ENCODE peak calls at places on chromosomes 5 and 9, in nine cellular contexts. E is Calu3, U is lower leg skin, N is AG04449, Z is ovary, Y is neural crest cell, M is cardiac muscle cell, L is AG09319, Q is SK-N-SH. H is an unnamed sample.

GRCh38 chr5:85545129-85545528 is 1072.6 kb upstream of the COX7C start:
- DNase-seq in E (no peak), U (no peak), N (no peak), Z (no peak), Y (no peak), M (no peak), L (no peak), Q (no peak), H (no peak)

GRCh38 chr5:115179959-115180709 is 10.4 kb upstream of the TRIM36 start:
- DNase-seq in E (peak; percentile 38), U (no peak), N (no peak), Z (peak; percentile 44), Y (peak; percentile 70), M (peak; percentile 70), L (no peak), Q (peak; percentile 94), H (peak; percentile 69)

GRCh38 chr9:114207034-114207815 is 51.9 kb downstream of the COL27A1 start:
- DNase-seq in E (no peak), U (no peak), N (no peak), Z (peak; percentile 41), Y (no peak), M (peak; percentile 79), L (no peak), Q (no peak), H (no peak)

GRCh38 chr9:83959061-83959460 is 21.0 kb downstream of the HNRNPK start:
- DNase-seq in E (no peak), U (no peak), N (peak; percentile 40), Z (peak; percentile 22), Y (no peak), M (no peak), L (peak; percentile 90), Q (no peak), H (no peak)

GRCh38 chr5:79653843-79654242 is 35.8 kb upstream of the CMYA5 start:
- DNase-seq in E (no peak), U (no peak), N (no peak), Z (no peak), Y (no peak), M (no peak), L (no peak), Q (no peak), H (no peak)

GRCh38 chr9:110340306-110340705 is 2.6 kb upstream of the TXNDC8 start:
- DNase-seq in E (peak; percentile 2), U (no peak), N (no peak), Z (no peak), Y (no peak), M (peak; percentile 21), L (no peak), Q (no peak), H (peak; percentile 4)

GRCh38 chr5:126198509-126198908 is 224.7 kb upstream of the GRAMD2B start:
- DNase-seq in E (no peak), U (no peak), N (no peak), Z (no peak), Y (no peak), M (no peak), L (no peak), Q (no peak), H (no peak)

GRCh38 chr5:72282878-72283277 is 37.2 kb downstream of the MRPS27 start:
- DNase-seq in E (no peak), U (no peak), N (no peak), Z (no peak), Y (no peak), M (no peak), L (no peak), Q (peak; percentile 15), H (no peak)

GRCh38 chr5:84603557-84604185 is 219.0 kb upstream of the EDIL3 start:
- DNase-seq in E (no peak), U (peak; percentile 49), N (peak; percentile 82), Z (no peak), Y (no peak), M (no peak), L (peak; percentile 69), Q (no peak), H (no peak)

GRCh38 chr5:123875444-123876264 is 363.7 kb downstream of the CSNK1G3 start:
- DNase-seq in E (peak; percentile 43), U (no peak), N (no peak), Z (no peak), Y (peak; percentile 47), M (peak; percentile 84), L (no peak), Q (no peak), H (peak; percentile 27)

GRCh38 chr9:89463986-89464901 is 33.7 kb downstream of the SEMA4D start:
- DNase-seq in E (no peak), U (no peak), N (no peak), Z (no peak), Y (no peak), M (no peak), L (no peak), Q (no peak), H (no peak)

GRCh38 chr5:139193928-139194327 is 4.2 kb downstream of the SIL1 start:
- DNase-seq in E (no peak), U (no peak), N (no peak), Z (no peak), Y (no peak), M (no peak), L (no peak), Q (no peak), H (no peak)
- TF ChIP-seq CTCF in E (peak; percentile 28), U (no peak), N (no peak), Z (no peak), Y (peak; percentile 47), M (peak; percentile 23), L (no peak), Q (peak; percentile 31), H (peak; percentile 50)

GRCh38 chr9:72460342-72461312 is 60.8 kb upstream of the TMC1 start:
- DNase-seq in E (no peak), U (no peak), N (no peak), Z (no peak), Y (no peak), M (no peak), L (no peak), Q (no peak), H (no peak)

GRCh38 chr9:72459308-72459707 is 62.1 kb upstream of the TMC1 start:
- DNase-seq in E (no peak), U (no peak), N (no peak), Z (no peak), Y (peak; percentile 22), M (no peak), L (no peak), Q (no peak), H (no peak)

GRCh38 chr9:72464819-72465218 is 56.6 kb upstream of the TMC1 start:
- DNase-seq in E (no peak), U (no peak), N (no peak), Z (no peak), Y (no peak), M (no peak), L (no peak), Q (no peak), H (no peak)

GRCh38 chr9:72465602-72466001 is 55.8 kb upstream of the TMC1 start:
- DNase-seq in E (no peak), U (no peak), N (no peak), Z (no peak), Y (no peak), M (no peak), L (no peak), Q (no peak), H (no peak)

DNA sequence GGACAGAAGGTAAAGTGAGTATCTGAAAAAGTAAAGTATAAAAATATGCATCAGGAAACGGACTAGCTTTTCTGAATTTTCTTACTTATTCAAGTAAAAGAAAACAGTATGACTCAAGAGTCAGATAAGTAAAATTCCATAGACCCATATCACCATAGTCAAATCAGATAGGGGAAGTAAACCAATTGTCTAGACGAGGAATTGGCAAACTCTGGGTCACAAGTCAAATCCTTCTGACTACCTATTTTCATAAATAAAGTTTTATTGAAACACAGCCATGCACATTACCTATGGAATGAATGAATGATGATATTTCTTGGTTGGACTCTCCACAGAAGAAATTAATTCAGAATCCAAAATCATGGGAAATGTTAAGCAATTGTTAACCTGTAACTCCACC is 59.1 kb upstream of the TMC1 start:
- DNase-seq in E (no peak), U (no peak), N (no peak), Z (no peak), Y (no peak), M (no peak), L (no peak), Q (no peak), H (no peak)
- TF ChIP-seq CTCF in E (no peak), U (no peak), N (no peak), Z (no peak), Y (no peak), M (no peak), L (no peak), Q (no peak), H (no peak)

DNA sequence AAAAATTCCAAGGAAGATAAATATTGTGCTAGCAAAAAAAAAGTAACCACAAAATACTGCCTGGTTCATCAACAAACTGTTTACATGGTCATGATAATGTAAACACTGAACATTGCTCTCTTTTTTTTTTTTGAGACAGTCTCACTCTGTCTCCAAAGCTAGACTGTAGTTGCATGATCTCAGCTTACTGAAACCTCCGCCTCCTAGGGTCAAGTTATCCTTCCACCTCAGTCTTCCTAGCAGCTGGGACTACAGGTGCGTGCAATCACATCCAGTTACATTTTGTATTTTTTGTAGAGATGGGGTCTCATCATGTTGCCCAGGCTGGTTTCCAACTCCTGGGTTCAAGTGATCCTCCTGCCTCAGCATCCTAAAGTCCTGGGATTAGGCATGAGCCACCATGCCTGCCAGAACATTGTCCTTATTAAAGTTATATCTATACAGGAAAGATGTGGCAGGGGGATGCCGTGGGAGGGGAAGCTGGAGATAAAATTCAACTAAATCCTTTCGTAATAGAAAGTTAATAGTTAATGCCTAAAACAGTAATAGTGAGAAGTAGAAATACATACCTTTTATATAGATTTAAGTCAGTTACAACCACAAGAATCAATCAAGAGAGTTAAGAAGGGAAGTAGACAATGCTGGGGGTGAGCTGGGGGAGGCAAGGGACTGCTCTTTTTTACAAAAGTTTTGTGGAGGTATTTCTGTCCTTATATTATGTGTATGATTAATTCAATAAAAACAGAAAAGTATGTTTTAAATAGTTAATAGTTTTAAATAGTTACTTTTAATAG is 52.3 kb downstream of the RGMB start:
- DNase-seq in E (no peak), U (no peak), N (no peak), Z (no peak), Y (no peak), M (no peak), L (no peak), Q (no peak), H (no peak)
- TF ChIP-seq CTCF in E (no peak), U (no peak), N (no peak), Z (no peak), Y (no peak), M (no peak), L (no peak), Q (no peak), H (no peak)

GRCh38 chr9:75088646-75089368 is 493 bp downstream of the OSTF1 start:
- DNase-seq in E (peak; percentile 70), U (peak; percentile 71), N (no peak), Z (peak; percentile 30), Y (no peak), M (peak; percentile 68), L (no peak), Q (peak; percentile 58), H (no peak)

GRCh38 chr9:75086443-75087278 is 1.3 kb downstream of the NMRK1 start:
- DNase-seq in E (no peak), U (peak; percentile 34), N (no peak), Z (peak; percentile 25), Y (no peak), M (no peak), L (no peak), Q (no peak), H (no peak)

GRCh38 chr9:75089369-75089766 is 1.1 kb downstream of the OSTF1 start:
- DNase-seq in E (no peak), U (no peak), N (no peak), Z (no peak), Y (no peak), M (no peak), L (no peak), Q (no peak), H (no peak)

GRCh38 chr9:75087279-75087823 is 604 bp downstream of the NMRK1 start:
- DNase-seq in E (peak; percentile 11), U (peak; percentile 38), N (no peak), Z (peak; percentile 51), Y (no peak), M (peak; percentile 17), L (peak; percentile 32), Q (no peak), H (no peak)

GRCh38 chr9:75087824-75088645 is at the start of the genes NMRK1 and OSTF1:
- DNase-seq in E (peak; percentile 93), U (peak; percentile 94), N (peak; percentile 63), Z (peak; percentile 94), Y (peak; percentile 79), M (peak; percentile 99), L (peak; percentile 92), Q (peak; percentile 94), H (peak; percentile 98)
- TF ChIP-seq CTCF in E (no peak), U (no peak), N (no peak), Z (no peak), Y (no peak), M (no peak), L (no peak), Q (peak; percentile 0), H (no peak)